ENCODE peak calls at places on chromosomes 13 and 19, in six cellular contexts. O is left ventricle myocardium inferior, Q is ovary, P is fibroblast of lung, S is neural progenitor cell, T is keratinocyte. M is an unnamed sample.

GRCh38 chr19:4380254-4380727 is 20.1 kb downstream of the SH3GL1 start:
- DNase-seq in Q (no peak), S (no peak), P (no peak), T (no peak), O (peak), M (no peak)

GRCh38 chr13:21149568-21149967 is 26.8 kb downstream of the SKA3 start:
- DNase-seq in S (no peak), O (no peak), P (no peak), Q (no peak), T (no peak), M (no peak)

GRCh38 chr13:39766464-39767167 is 111.2 kb downstream of the COG6 start:
- DNase-seq in S (no peak), P (no peak), Q (no peak), T (no peak), O (no peak), M (no peak)

GRCh38 chr19:10611907-10612306 is 13.4 kb upstream of the SLC44A2 start:
- DNase-seq in T (no peak), P (no peak), Q (no peak), O (no peak), S (no peak), M (no peak)

GRCh38 chr19:6856749-6857372 is 30.5 kb upstream of the ADGRE1 start:
- DNase-seq in S (no peak), T (no peak), P (no peak), Q (no peak), O (no peak), M (no peak)

GRCh38 chr19:58568731-58569130 is 4.4 kb downstream of the MZF1 start:
- DNase-seq in T (no peak), S (no peak), P (no peak), O (no peak), Q (peak), M (no peak)

GRCh38 chr19:28103916-28104315 is 1109.0 kb downstream of the UQCRFS1 start:
- DNase-seq in P (no peak), S (peak), T (no peak), O (no peak), Q (no peak), M (no peak)

GRCh38 chr19:49567722-49568454 is 12.5 kb downstream of the NOSIP start:
- DNase-seq in O (no peak), P (peak), Q (no peak), T (no peak), S (no peak), M (no peak)

GRCh38 chr13:48506092-48506701 is 26.7 kb downstream of the RCBTB2 start:
- DNase-seq in P (no peak), Q (no peak), O (no peak), S (no peak), T (no peak), M (no peak)

GRCh38 chr13:30872685-30873443 is 33.2 kb upstream of the MEDAG start:
- DNase-seq in O (no peak), P (peak), T (no peak), S (peak), Q (peak), M (peak)

GRCh38 chr19:10120538-10121198 is 969 bp upstream of the EIF3G start:
- DNase-seq in S (no peak), T (peak), P (peak), Q (no peak), O (no peak), M (no peak)

GRCh38 chr13:78786399-78786879 is 127.5 kb upstream of the OBI1 start:
- DNase-seq in T (no peak), S (no peak), P (no peak), O (no peak), Q (no peak), M (no peak)

GRCh38 chr19:10587022-10587838 is at the start of gene AP1M2:
- DNase-seq in P (no peak), S (no peak), Q (no peak), O (no peak), T (no peak), M (no peak)

GRCh38 chr13:46172531-46172991 is 9.4 kb downstream of the LCP1 start:
- DNase-seq in Q (no peak), P (no peak), T (no peak), O (no peak), S (no peak), M (no peak)

GRCh38 chr19:8336072-8336569 is 6.9 kb downstream of the KANK3 start:
- DNase-seq in P (no peak), O (no peak), T (no peak), S (peak), Q (no peak), M (no peak)

GRCh38 chr19:2326699-2327360 is 1.6 kb downstream of the LSM7 start:
- DNase-seq in P (no peak), T (no peak), O (no peak), Q (no peak), S (no peak), M (no peak)

GRCh38 chr19:48401277-48401676 is 7.8 kb downstream of the GRIN2D start:
- DNase-seq in S (no peak), P (no peak), T (no peak), Q (no peak), O (no peak), M (no peak)

GRCh38 chr13:30164141-30164540 is 143.2 kb downstream of the KATNAL1 start:
- DNase-seq in S (no peak), T (no peak), Q (no peak), P (no peak), O (no peak), M (no peak)

GRCh38 chr13:30869491-30869890 is 36.6 kb upstream of the MEDAG start:
- DNase-seq in P (peak), O (peak), Q (peak), T (no peak), S (no peak), M (no peak)

GRCh38 chr19:45817725-45818301 is 2.7 kb upstream of the RSPH6A start:
- DNase-seq in Q (no peak), S (peak), O (no peak), T (no peak), P (no peak), M (no peak)

GRCh38 chr19:41116261-41116660 is 2.0 kb downstream of the CYP2F1 start:
- DNase-seq in O (no peak), T (no peak), P (no peak), Q (no peak), S (no peak), M (no peak)

GRCh38 chr13:20492641-20493040 is 33.0 kb downstream of the CRYL1 start:
- DNase-seq in P (peak), S (peak), T (no peak), Q (no peak), O (no peak), M (no peak)

GRCh38 chr19:48900477-48901452 is 653 bp downstream of the NUCB1 start:
- DNase-seq in Q (peak), S (no peak), O (no peak), P (peak), T (no peak), M (no peak)

GRCh38 chr13:34294483-34295129 is 476.7 kb downstream of the RFC3 start:
- DNase-seq in S (peak), T (no peak), Q (peak), O (peak), P (peak), M (no peak)

GRCh38 chr13:109140777-109141354 is 511.5 kb downstream of the MYO16 start:
- DNase-seq in O (no peak), S (no peak), Q (no peak), P (no peak), T (no peak), M (no peak)

GRCh38 chr19:18300930-18301717 is 19.7 kb upstream of the JUND start:
- DNase-seq in O (peak), P (peak), T (no peak), S (no peak), Q (peak), M (no peak)

GRCh38 chr19:44869728-44870470 is 21.2 kb upstream of the TOMM40 start:
- DNase-seq in O (no peak), S (no peak), T (no peak), P (peak), Q (peak), M (no peak)

GRCh38 chr19:5803752-5804515 is 933 bp upstream of the NRTN start:
- DNase-seq in Q (peak), T (no peak), S (peak), O (peak), P (peak), M (no peak)
- H3K4me3 ChIP-seq in Q (no peak), T (peak), S (peak), O (peak), P (peak), M (no peak)

GRCh38 chr19:53983457-53984289 is 7.8 kb upstream of the CACNG6 start:
- DNase-seq in P (no peak), S (no peak), T (no peak), O (no peak), Q (no peak), M (no peak)

GRCh38 chr19:53980553-53981407 is 10.7 kb upstream of the CACNG6 start:
- DNase-seq in O (no peak), Q (no peak), P (peak), T (no peak), S (peak), M (no peak)

GRCh38 chr19:53982611-53983010 is 8.8 kb upstream of the CACNG6 start:
- DNase-seq in Q (no peak), T (no peak), O (peak), P (peak), S (peak), M (no peak)

GRCh38 chr19:53981408-53981998 is 9.9 kb upstream of the CACNG6 start:
- DNase-seq in T (no peak), S (no peak), O (no peak), Q (no peak), P (no peak), M (no peak)

GRCh38 chr19:53982056-53982455 is 9.4 kb upstream of the CACNG6 start:
- DNase-seq in T (no peak), P (no peak), Q (no peak), S (peak), O (no peak), M (no peak)
- H3K4me3 ChIP-seq in T (no peak), P (no peak), Q (no peak), S (peak), O (peak), M (no peak)

GRCh38 chr13:99800951-99801350 is 170.6 kb downstream of the ZIC5 start:
- DNase-seq in S (peak), O (no peak), T (no peak), P (no peak), Q (no peak), M (no peak)

GRCh38 chr13:99805361-99805760 is 166.2 kb downstream of the ZIC5 start:
- DNase-seq in O (no peak), S (peak), T (no peak), P (no peak), Q (no peak), M (no peak)

GRCh38 chr13:99800004-99800403 is 171.6 kb downstream of the ZIC5 start:
- DNase-seq in S (no peak), Q (no peak), O (no peak), P (no peak), T (no peak), M (no peak)

GRCh38 chr13:99803141-99803540 is 168.4 kb downstream of the ZIC5 start:
- DNase-seq in O (no peak), T (no peak), P (no peak), Q (no peak), S (no peak), M (no peak)

DNA sequence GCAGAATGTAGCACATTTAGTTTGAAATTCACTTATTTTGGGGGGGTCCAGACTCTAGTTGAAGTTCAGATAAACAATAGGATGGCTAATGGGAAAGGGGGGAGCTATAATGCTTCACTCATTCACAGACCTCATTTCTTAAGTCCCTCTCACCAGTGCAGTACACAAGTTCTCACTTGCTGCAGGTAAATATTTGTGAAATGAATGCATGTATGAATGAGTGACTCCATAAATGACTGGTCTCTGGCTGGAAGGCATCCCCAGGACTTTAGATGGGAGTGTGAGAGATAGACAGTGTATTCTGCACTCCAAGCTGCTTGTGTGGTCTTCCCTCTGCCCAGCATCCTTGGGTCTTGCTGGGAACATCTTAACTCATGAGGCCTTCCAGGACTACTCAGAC is 169.2 kb downstream of the ZIC5 start:
- DNase-seq in Q (no peak), S (no peak), O (no peak), T (no peak), P (no peak), M (no peak)
- H3K4me3 ChIP-seq in Q (no peak), S (no peak), O (no peak), T (no peak), P (no peak), M (no peak)

DNA sequence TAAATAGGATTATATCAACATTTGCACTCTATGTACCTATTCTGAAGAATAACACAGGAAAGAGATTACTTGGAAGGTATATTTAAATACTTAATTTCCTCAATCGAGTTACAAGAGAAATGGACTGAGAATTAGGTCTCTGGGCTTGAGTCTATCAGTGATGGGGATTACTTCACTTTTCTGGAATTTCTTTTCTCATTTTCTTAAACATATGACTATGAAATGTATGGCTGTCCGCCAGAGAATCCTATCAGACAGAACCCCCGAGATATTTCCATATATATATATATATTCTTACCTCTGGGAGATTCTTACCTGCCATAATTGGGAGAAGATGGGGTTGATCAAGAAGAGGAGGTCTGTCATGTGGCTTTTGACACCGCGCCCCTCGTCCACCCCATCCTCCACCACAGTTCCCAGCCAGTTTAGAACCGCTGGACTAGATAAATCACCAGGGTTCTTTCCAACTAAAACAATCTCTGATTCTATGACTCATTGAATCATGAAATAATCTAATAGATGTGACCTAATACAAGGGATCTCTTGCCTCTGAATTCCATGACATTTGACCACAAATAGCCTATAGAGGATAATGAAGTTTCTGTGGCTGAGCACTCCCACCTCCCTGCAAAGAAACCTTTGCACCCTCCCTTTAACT is 231.3 kb downstream of the TBC1D4 start:
- DNase-seq in O (no peak), S (no peak), P (peak), Q (no peak), T (no peak), M (no peak)
- H3K4me3 ChIP-seq in O (no peak), S (no peak), P (no peak), Q (no peak), T (no peak), M (no peak)

GRCh38 chr13:28533049-28533436 is 38.1 kb upstream of the FLT1 start:
- DNase-seq in Q (no peak), T (no peak), P (no peak), O (no peak), S (no peak), M (no peak)
- H3K4me3 ChIP-seq in Q (no peak), T (no peak), P (peak), O (peak), S (peak), M (no peak)

GRCh38 chr19:17184381-17184841 is 30.7 kb upstream of the USE1 start:
- DNase-seq in Q (no peak), S (no peak), P (no peak), T (no peak), O (no peak), M (no peak)
- H3K4me3 ChIP-seq in Q (no peak), S (no peak), P (no peak), T (no peak), O (no peak), M (no peak)

GRCh38 chr19:12913011-12913561 is 6.0 kb downstream of the SYCE2 start:
- DNase-seq in S (peak), Q (peak), O (peak), P (peak), T (no peak), M (no peak)
- H3K4me3 ChIP-seq in S (no peak), Q (no peak), O (peak), P (no peak), T (no peak), M (no peak)

GRCh38 chr13:75411924-75412537 is 69.9 kb downstream of the TBC1D4 start:
- DNase-seq in O (no peak), T (no peak), P (no peak), Q (no peak), S (no peak), M (no peak)

GRCh38 chr13:75414036-75414827 is 67.7 kb downstream of the TBC1D4 start:
- DNase-seq in O (no peak), P (no peak), S (no peak), Q (no peak), T (no peak), M (no peak)

GRCh38 chr13:75407473-75407872 is 74.5 kb downstream of the TBC1D4 start:
- DNase-seq in T (no peak), S (no peak), O (no peak), P (no peak), Q (no peak), M (no peak)

GRCh38 chr13:75407998-75408397 is 74.0 kb downstream of the TBC1D4 start:
- DNase-seq in Q (no peak), S (no peak), O (no peak), T (no peak), P (no peak), M (no peak)

GRCh38 chr13:75410207-75410606 is 71.8 kb downstream of the TBC1D4 start:
- DNase-seq in O (no peak), S (no peak), P (no peak), T (no peak), Q (no peak), M (no peak)
- H3K4me3 ChIP-seq in O (peak), S (no peak), P (no peak), T (no peak), Q (no peak), M (no peak)